ENCODE peak calls at places on chromosome 17, in four cellular contexts. One of them, this sample, is unnamed.

GRCh38 chr17:40794466-40794865 is 5.3 kb downstream of the KRT28 start:
- DNase-seq in cardiac muscle cell: no peak
- DNase-seq in dorsolateral prefrontal cortex: no peak
- DNase-seq in substantia nigra: no peak
- DNase-seq in this sample: no peak

GRCh38 chr17:76937238-76937637 is 69.0 kb downstream of the MGAT5B start:
- DNase-seq in substantia nigra: no peak
- DNase-seq in cardiac muscle cell: no peak
- DNase-seq in dorsolateral prefrontal cortex: no peak
- DNase-seq in this sample: no peak

GRCh38 chr17:64378890-64379354 is 11.7 kb downstream of the PECAM1 start:
- DNase-seq in dorsolateral prefrontal cortex: no peak
- DNase-seq in substantia nigra: no peak
- DNase-seq in cardiac muscle cell: no peak
- DNase-seq in this sample: no peak

GRCh38 chr17:77242118-77242800 is 101.5 kb downstream of the SEC14L1 start:
- DNase-seq in cardiac muscle cell: no peak
- DNase-seq in substantia nigra: no peak
- DNase-seq in dorsolateral prefrontal cortex: no peak
- DNase-seq in this sample: no peak

GRCh38 chr17:66983414-66984021 is 19.0 kb downstream of the CACNG4 start:
- DNase-seq in substantia nigra: no peak
- DNase-seq in cardiac muscle cell: no peak
- DNase-seq in dorsolateral prefrontal cortex: peak; percentile 69
- DNase-seq in this sample: peak; percentile 69

GRCh38 chr17:39647242-39647641 is 10.3 kb downstream of the STARD3 start:
- DNase-seq in cardiac muscle cell: no peak
- DNase-seq in substantia nigra: no peak
- DNase-seq in dorsolateral prefrontal cortex: no peak
- DNase-seq in this sample: no peak

GRCh38 chr17:57256708-57257112 is 387 bp downstream of the MSI2 start:
- DNase-seq in substantia nigra: no peak
- DNase-seq in dorsolateral prefrontal cortex: no peak
- DNase-seq in cardiac muscle cell: peak; percentile 62
- DNase-seq in this sample: no peak

GRCh38 chr17:2789700-2790099 is 6.5 kb upstream of the RAP1GAP2 start:
- DNase-seq in dorsolateral prefrontal cortex: no peak
- DNase-seq in cardiac muscle cell: no peak
- DNase-seq in substantia nigra: no peak
- DNase-seq in this sample: no peak

GRCh38 chr17:19263621-19264010 is 26.4 kb downstream of the EPN2 start:
- DNase-seq in substantia nigra: no peak
- DNase-seq in cardiac muscle cell: no peak
- DNase-seq in dorsolateral prefrontal cortex: no peak
- DNase-seq in this sample: no peak

GRCh38 chr17:75265614-75266314 is 4.1 kb downstream of the MRPS7 start:
- DNase-seq in cardiac muscle cell: no peak
- DNase-seq in dorsolateral prefrontal cortex: no peak
- DNase-seq in substantia nigra: no peak
- DNase-seq in this sample: no peak

GRCh38 chr17:2814499-2815341 is 18.5 kb downstream of the RAP1GAP2 start:
- DNase-seq in cardiac muscle cell: no peak
- DNase-seq in substantia nigra: no peak
- DNase-seq in dorsolateral prefrontal cortex: no peak
- DNase-seq in this sample: no peak

GRCh38 chr17:72766761-72767356 is 325.6 kb downstream of the SLC39A11 start:
- DNase-seq in substantia nigra: no peak
- DNase-seq in dorsolateral prefrontal cortex: no peak
- DNase-seq in cardiac muscle cell: no peak
- DNase-seq in this sample: no peak

GRCh38 chr17:75723201-75723930 is 2.1 kb downstream of the ITGB4 start:
- DNase-seq in substantia nigra: no peak
- DNase-seq in cardiac muscle cell: no peak
- DNase-seq in dorsolateral prefrontal cortex: no peak
- DNase-seq in this sample: no peak

GRCh38 chr17:60145006-60145935 is 4.5 kb upstream of the CA4 start:
- DNase-seq in cardiac muscle cell: no peak
- DNase-seq in dorsolateral prefrontal cortex: no peak
- DNase-seq in substantia nigra: no peak
- DNase-seq in this sample: no peak

GRCh38 chr17:65048441-65048840 is 8.1 kb downstream of the GNA13 start:
- DNase-seq in dorsolateral prefrontal cortex: no peak
- DNase-seq in substantia nigra: no peak
- DNase-seq in cardiac muscle cell: no peak
- DNase-seq in this sample: no peak

GRCh38 chr17:82064433-82065192 is 991 bp downstream of the DUS1L start:
- DNase-seq in dorsolateral prefrontal cortex: no peak
- DNase-seq in substantia nigra: no peak
- DNase-seq in cardiac muscle cell: no peak
- DNase-seq in this sample: no peak

GRCh38 chr17:78828470-78829185 is 12.0 kb downstream of the USP36 start:
- DNase-seq in cardiac muscle cell: no peak
- DNase-seq in substantia nigra: no peak
- DNase-seq in dorsolateral prefrontal cortex: no peak
- DNase-seq in this sample: no peak

GRCh38 chr17:21272881-21273839 is 11.4 kb upstream of the MAP2K3 start:
- DNase-seq in dorsolateral prefrontal cortex: no peak
- DNase-seq in substantia nigra: no peak
- DNase-seq in cardiac muscle cell: no peak
- DNase-seq in this sample: no peak

GRCh38 chr17:39114744-39115534 is 36.5 kb downstream of the PLXDC1 start:
- DNase-seq in cardiac muscle cell: no peak
- DNase-seq in dorsolateral prefrontal cortex: no peak
- DNase-seq in substantia nigra: no peak
- DNase-seq in this sample: no peak

GRCh38 chr17:20234266-20234665 is 225.1 kb downstream of the SPECC1 start:
- DNase-seq in cardiac muscle cell: no peak
- DNase-seq in substantia nigra: no peak
- DNase-seq in dorsolateral prefrontal cortex: no peak
- DNase-seq in this sample: no peak

GRCh38 chr17:82061047-82061925 is 4.3 kb downstream of the DUS1L start:
- DNase-seq in cardiac muscle cell: no peak
- DNase-seq in dorsolateral prefrontal cortex: no peak
- DNase-seq in substantia nigra: no peak
- DNase-seq in this sample: no peak

GRCh38 chr17:74444406-74444805 is 12.5 kb downstream of the GPRC5C start:
- DNase-seq in cardiac muscle cell: no peak
- DNase-seq in dorsolateral prefrontal cortex: no peak
- DNase-seq in substantia nigra: no peak
- DNase-seq in this sample: no peak

GRCh38 chr17:64200080-64201042 is 62.7 kb downstream of the TEX2 start:
- DNase-seq in dorsolateral prefrontal cortex: no peak
- DNase-seq in substantia nigra: no peak
- DNase-seq in cardiac muscle cell: no peak
- DNase-seq in this sample: peak; percentile 54

DNA sequence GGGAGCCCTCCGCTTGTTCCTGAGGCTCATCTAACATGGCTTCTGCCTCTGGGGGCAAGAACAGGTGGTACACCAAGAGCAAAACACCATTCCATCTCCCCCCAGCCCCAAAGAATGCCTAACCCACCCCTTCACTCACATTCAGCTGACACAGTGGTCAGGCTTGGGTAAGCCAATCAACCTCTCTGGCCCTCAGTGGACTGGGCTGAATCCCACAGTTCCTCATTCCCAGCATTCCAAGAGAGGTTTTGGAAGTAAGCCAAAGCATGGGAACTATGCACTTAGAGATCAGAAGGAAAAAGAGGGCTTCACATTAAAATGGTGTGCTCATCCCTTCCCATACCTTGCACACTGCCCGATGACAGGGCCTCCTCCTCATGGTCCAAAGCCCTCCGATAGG is 7.8 kb downstream of the PIGS start:
- DNase-seq in cardiac muscle cell: peak; percentile 74
- DNase-seq in dorsolateral prefrontal cortex: no peak
- DNase-seq in substantia nigra: no peak
- DNase-seq in this sample: no peak
- H3K27ac ChIP-seq in cardiac muscle cell: peak overlapping the region; percentile 91
- H3K27ac ChIP-seq in dorsolateral prefrontal cortex: no peak overlapping the region
- H3K27ac ChIP-seq in substantia nigra: no peak overlapping the region
- H3K27ac ChIP-seq in this sample: no peak overlapping the region

DNA sequence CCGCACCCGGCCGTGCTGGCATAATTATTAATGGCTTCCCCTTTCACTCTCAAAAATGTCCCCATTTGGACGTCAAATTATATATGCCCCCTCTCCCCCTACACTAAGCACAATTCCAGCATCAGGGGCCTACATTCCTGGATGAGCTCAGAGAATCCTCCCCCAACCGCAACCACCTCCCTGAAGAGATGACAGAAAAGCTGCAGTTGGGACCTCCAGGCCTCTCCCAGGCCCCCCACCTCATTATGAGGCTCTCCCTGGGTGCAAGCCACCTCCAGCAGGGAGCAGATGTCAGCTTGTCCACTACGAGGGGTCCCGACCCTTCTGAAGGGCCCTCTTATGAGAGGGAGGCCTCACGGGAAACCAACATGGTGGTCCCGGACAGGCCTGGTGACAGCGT is 18.5 kb upstream of the NCBP3 start:
- DNase-seq in dorsolateral prefrontal cortex: no peak
- DNase-seq in substantia nigra: no peak
- DNase-seq in cardiac muscle cell: no peak
- DNase-seq in this sample: no peak
- H3K27ac ChIP-seq in dorsolateral prefrontal cortex: no peak overlapping the region
- H3K27ac ChIP-seq in substantia nigra: no peak overlapping the region
- H3K27ac ChIP-seq in cardiac muscle cell: no peak overlapping the region
- H3K27ac ChIP-seq in this sample: no peak overlapping the region

DNA sequence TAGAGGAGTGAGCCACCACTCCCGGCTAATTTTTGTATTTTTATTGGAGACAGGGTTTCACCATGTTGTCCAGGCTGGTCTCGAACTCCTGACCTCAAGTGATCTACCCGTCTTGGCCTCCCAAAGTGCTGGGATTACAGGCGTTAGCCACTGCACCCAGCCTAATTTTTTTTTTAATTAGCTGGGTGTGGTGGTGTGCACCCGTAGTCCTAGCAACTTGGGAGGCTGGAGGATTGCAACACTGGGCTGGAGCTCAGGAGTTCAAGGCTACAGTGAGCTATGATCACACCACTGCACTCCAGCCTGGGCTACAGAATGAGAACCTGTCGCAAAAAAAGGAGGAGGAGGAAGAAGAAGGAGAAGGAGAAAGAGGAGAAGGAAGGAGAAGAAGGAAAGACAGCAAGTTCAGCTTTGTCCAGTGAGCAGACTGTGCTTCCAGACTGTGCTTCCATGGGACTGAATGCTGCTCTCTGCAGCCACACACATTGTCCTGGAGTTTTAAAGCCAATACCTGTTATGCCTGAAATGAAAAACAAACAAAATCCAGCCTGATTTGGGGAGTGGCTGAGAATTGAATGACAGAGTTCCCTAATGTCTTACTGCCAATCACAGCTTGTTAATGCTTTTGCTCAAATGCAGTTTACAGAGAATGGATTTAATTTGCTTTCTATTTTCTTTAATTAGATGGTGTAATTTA is 2.8 kb upstream of the TNFRSF13B start:
- DNase-seq in dorsolateral prefrontal cortex: no peak
- DNase-seq in substantia nigra: no peak
- DNase-seq in cardiac muscle cell: no peak
- DNase-seq in this sample: no peak
- H3K27ac ChIP-seq in dorsolateral prefrontal cortex: no peak overlapping the region
- H3K27ac ChIP-seq in substantia nigra: no peak overlapping the region
- H3K27ac ChIP-seq in cardiac muscle cell: no peak overlapping the region
- H3K27ac ChIP-seq in this sample: no peak overlapping the region

GRCh38 chr17:17824780-17825614 is 11.8 kb downstream of the SREBF1 start:
- DNase-seq in dorsolateral prefrontal cortex: no peak
- DNase-seq in cardiac muscle cell: no peak
- DNase-seq in substantia nigra: no peak
- DNase-seq in this sample: no peak
- H3K27ac ChIP-seq in dorsolateral prefrontal cortex: peak overlapping the region; percentile 93
- H3K27ac ChIP-seq in cardiac muscle cell: peak overlapping the region; percentile 19
- H3K27ac ChIP-seq in substantia nigra: peak overlapping the region; percentile 93
- H3K27ac ChIP-seq in this sample: peak overlapping the region; percentile 95

GRCh38 chr17:50423553-50424159 is 2.4 kb upstream of the ACSF2 start:
- DNase-seq in dorsolateral prefrontal cortex: no peak
- DNase-seq in cardiac muscle cell: no peak
- DNase-seq in substantia nigra: no peak
- DNase-seq in this sample: no peak
- H3K27ac ChIP-seq in dorsolateral prefrontal cortex: no peak overlapping the region
- H3K27ac ChIP-seq in cardiac muscle cell: no peak overlapping the region
- H3K27ac ChIP-seq in substantia nigra: no peak overlapping the region
- H3K27ac ChIP-seq in this sample: no peak overlapping the region

DNA sequence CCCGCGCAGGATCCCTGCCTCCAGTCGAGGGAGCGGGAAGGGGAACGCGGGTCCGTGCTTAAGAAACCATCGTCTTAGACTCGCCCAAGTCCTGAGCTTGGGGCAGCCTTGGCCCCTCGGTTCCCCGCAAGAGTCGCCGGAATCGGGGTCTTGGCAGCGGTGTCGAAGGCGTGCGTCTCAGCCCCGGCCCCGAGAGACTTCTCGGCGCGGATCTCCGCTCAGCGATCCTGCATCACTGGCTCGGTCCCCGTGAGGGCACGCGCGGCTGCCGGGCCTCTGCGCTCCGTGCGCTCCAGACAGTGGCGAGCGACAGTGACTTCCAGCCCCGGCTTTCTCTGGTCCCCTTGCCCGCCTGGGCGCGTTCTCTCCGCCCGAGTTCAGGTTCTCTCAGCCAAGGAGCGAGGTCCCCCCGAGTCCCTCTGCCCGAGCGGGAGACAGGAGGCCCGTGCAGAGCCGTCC is 383 bp downstream of the HS3ST3A1 start:
- DNase-seq in cardiac muscle cell: peak; percentile 49
- DNase-seq in substantia nigra: no peak
- DNase-seq in dorsolateral prefrontal cortex: no peak
- DNase-seq in this sample: no peak
- H3K27ac ChIP-seq in cardiac muscle cell: no peak overlapping the region
- H3K27ac ChIP-seq in substantia nigra: no peak overlapping the region
- H3K27ac ChIP-seq in dorsolateral prefrontal cortex: no peak overlapping the region
- H3K27ac ChIP-seq in this sample: no peak overlapping the region

GRCh38 chr17:81035389-81036127 is 607 bp downstream of the BAIAP2 start:
- DNase-seq in substantia nigra: no peak
- DNase-seq in cardiac muscle cell: peak; percentile 53
- DNase-seq in dorsolateral prefrontal cortex: no peak
- DNase-seq in this sample: peak; percentile 67
- H3K27ac ChIP-seq in substantia nigra: peak overlapping the region; percentile 35
- H3K27ac ChIP-seq in cardiac muscle cell: no peak overlapping the region
- H3K27ac ChIP-seq in dorsolateral prefrontal cortex: peak overlapping the region; percentile 45
- H3K27ac ChIP-seq in this sample: peak overlapping the region; percentile 63

GRCh38 chr17:42322382-42323267 is 34.3 kb downstream of the STAT5A start:
- DNase-seq in dorsolateral prefrontal cortex: peak; percentile 94
- DNase-seq in substantia nigra: peak; percentile 90
- DNase-seq in cardiac muscle cell: peak; percentile 95
- DNase-seq in this sample: peak; percentile 82

GRCh38 chr17:42321555-42321954 is 33.3 kb downstream of the STAT5A start:
- DNase-seq in substantia nigra: no peak
- DNase-seq in cardiac muscle cell: no peak
- DNase-seq in dorsolateral prefrontal cortex: no peak
- DNase-seq in this sample: no peak

GRCh38 chr17:42329025-42329976 is 41.0 kb downstream of the STAT5A start:
- DNase-seq in substantia nigra: no peak
- DNase-seq in dorsolateral prefrontal cortex: no peak
- DNase-seq in cardiac muscle cell: no peak
- DNase-seq in this sample: no peak

GRCh38 chr17:42323268-42323773 is 35.0 kb downstream of the STAT5A start:
- DNase-seq in cardiac muscle cell: no peak
- DNase-seq in substantia nigra: no peak
- DNase-seq in dorsolateral prefrontal cortex: no peak
- DNase-seq in this sample: no peak

DNA sequence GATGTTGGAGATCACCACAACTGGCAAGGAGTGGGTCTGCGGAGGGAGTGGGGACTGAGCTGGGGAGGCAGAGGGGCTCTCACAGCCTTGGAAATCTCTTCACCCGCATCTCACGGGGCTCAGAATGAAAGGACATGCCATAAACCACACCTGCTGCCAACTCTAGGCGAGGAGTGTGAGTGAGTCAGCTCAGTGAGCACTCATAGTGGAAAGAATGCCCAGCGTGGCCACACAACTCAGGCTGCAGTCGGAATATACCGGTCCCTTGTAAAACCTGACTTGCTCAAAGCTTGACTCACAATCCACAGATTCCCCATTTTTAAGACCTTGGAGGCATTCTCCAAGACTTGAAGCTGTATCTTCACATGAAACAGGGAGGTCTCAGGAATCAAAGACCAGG is 36.7 kb downstream of the STAT5A start:
- DNase-seq in dorsolateral prefrontal cortex: no peak
- DNase-seq in substantia nigra: no peak
- DNase-seq in cardiac muscle cell: no peak
- DNase-seq in this sample: no peak
- H3K27ac ChIP-seq in dorsolateral prefrontal cortex: no peak overlapping the region
- H3K27ac ChIP-seq in substantia nigra: no peak overlapping the region
- H3K27ac ChIP-seq in cardiac muscle cell: no peak overlapping the region
- H3K27ac ChIP-seq in this sample: no peak overlapping the region